ENCODE peak calls at places on chromosome 6, in six cellular contexts. O is stimulated activated naive CD4-positive, alpha-beta T cell; G is BE2C; S is transverse colon; W is AG08396; Z is omental fat pad. E is an unnamed sample.
A peak's percentile ranks its signal among the peaks of the same experiment; 100 is the strongest.

GRCh38 chr6:155054851-155055250 is 59.7 kb downstream of the TIAM2 start:
- DNase-seq in O (no peak), S (no peak), W (no peak), Z (no peak), G (no peak), E (peak; percentile 38)

GRCh38 chr6:91994787-91995186 is 1407.9 kb upstream of the MAP3K7 start:
- DNase-seq in O (no peak), W (no peak), S (no peak), Z (no peak), G (no peak), E (no peak)

GRCh38 chr6:158405933-158406332 is 93.7 kb downstream of the TULP4 start:
- DNase-seq in W (no peak), Z (no peak), S (no peak), O (no peak), G (no peak), E (no peak)

GRCh38 chr6:105850636-105851035 is 235.5 kb upstream of the PRDM1 start:
- DNase-seq in Z (no peak), O (no peak), S (no peak), G (no peak), W (no peak), E (no peak)

GRCh38 chr6:30819287-30819917 is 64.9 kb upstream of the DDR1 start:
- DNase-seq in S (no peak), W (no peak), Z (no peak), O (no peak), G (no peak), E (peak; percentile 87)

GRCh38 chr6:142280265-142280664 is 21.5 kb upstream of the ADGRG6 start:
- DNase-seq in G (no peak), W (no peak), O (no peak), S (no peak), Z (no peak), E (no peak)

GRCh38 chr6:34917626-34918285 is 28.7 kb downstream of the ANKS1A start:
- DNase-seq in O (no peak), Z (no peak), G (no peak), S (no peak), W (no peak), E (no peak)

GRCh38 chr6:15498640-15499039 is 164.2 kb downstream of the DTNBP1 start:
- DNase-seq in O (no peak), Z (peak; percentile 23), S (peak; percentile 9), G (no peak), W (no peak), E (peak; percentile 52)

GRCh38 chr6:116173928-116174327 is 48.0 kb upstream of the COL10A1 start:
- DNase-seq in W (no peak), S (no peak), G (no peak), O (no peak), Z (no peak), E (no peak)

GRCh38 chr6:38025431-38025830 is 205.9 kb downstream of the ZFAND3 start:
- DNase-seq in Z (no peak), S (no peak), G (no peak), O (no peak), W (no peak), E (peak; percentile 47)

GRCh38 chr6:90124904-90125510 is 171.6 kb downstream of the BACH2 start:
- DNase-seq in W (no peak), O (no peak), G (no peak), S (no peak), Z (no peak), E (no peak)

GRCh38 chr6:19472168-19472567 is 365.0 kb upstream of the ID4 start:
- DNase-seq in W (no peak), G (no peak), S (no peak), Z (no peak), O (no peak), E (peak; percentile 82)

GRCh38 chr6:14354919-14355572 is 237.5 kb downstream of the CD83 start:
- DNase-seq in G (no peak), O (no peak), Z (no peak), S (peak; percentile 32), W (peak; percentile 28), E (peak; percentile 90)

GRCh38 chr6:160790028-160790792 is 88.2 kb downstream of the PLG start:
- DNase-seq in G (no peak), O (no peak), W (no peak), S (no peak), Z (no peak), E (peak; percentile 21)

GRCh38 chr6:14125346-14125745 is 7.8 kb downstream of the CD83 start:
- DNase-seq in Z (no peak), S (no peak), O (no peak), G (no peak), W (no peak), E (no peak)

GRCh38 chr6:35489066-35489465 is 7.8 kb downstream of the TEAD3 start:
- DNase-seq in S (no peak), Z (no peak), O (no peak), W (no peak), G (no peak), E (no peak)

GRCh38 chr6:110181131-110182027 is 1.2 kb downstream of the CDC40 start:
- DNase-seq in Z (no peak), O (no peak), S (no peak), G (no peak), W (no peak), E (peak; percentile 58)

GRCh38 chr6:82842721-82843120 is 222.9 kb downstream of the UBE3D start:
- DNase-seq in S (no peak), W (peak; percentile 16), O (no peak), Z (no peak), G (no peak), E (peak; percentile 88)

GRCh38 chr6:20687494-20687893 is 153.2 kb downstream of the CDKAL1 start:
- DNase-seq in G (no peak), O (no peak), S (no peak), W (no peak), Z (no peak), E (no peak)

GRCh38 chr6:9408718-9409117 is 973.4 kb upstream of the SLC35B3 start:
- DNase-seq in G (no peak), S (no peak), Z (no peak), W (no peak), O (no peak), E (peak; percentile 34)

GRCh38 chr6:168834188-168834587 is 393.2 kb downstream of the SMOC2 start:
- DNase-seq in Z (no peak), W (no peak), S (no peak), G (no peak), O (no peak), E (no peak)

GRCh38 chr6:132456700-132457143 is 55.4 kb upstream of the MOXD1 start:
- DNase-seq in W (peak; percentile 15), G (peak; percentile 15), O (no peak), Z (no peak), S (peak; percentile 20), E (peak; percentile 73)

GRCh38 chr6:125346143-125346925 is 44.6 kb upstream of the HDDC2 start:
- DNase-seq in Z (no peak), S (peak; percentile 15), G (no peak), O (no peak), W (no peak), E (no peak)

GRCh38 chr6:3471286-3471685 is 14.4 kb upstream of the SLC22A23 start:
- DNase-seq in W (no peak), S (no peak), Z (no peak), O (no peak), G (no peak), E (no peak)

GRCh38 chr6:27757307-27757706 is 154.9 kb downstream of the OR2B2 start:
- DNase-seq in S (peak; percentile 70), Z (no peak), W (no peak), G (no peak), O (peak; percentile 14), E (peak; percentile 56)

GRCh38 chr6:98844244-98845161 is 10.1 kb downstream of the POU3F2 start:
- DNase-seq in G (no peak), O (no peak), Z (no peak), W (no peak), S (no peak), E (no peak)

GRCh38 chr6:19193624-19194023 is 643.5 kb upstream of the ID4 start:
- DNase-seq in O (no peak), G (no peak), S (no peak), W (no peak), Z (no peak), E (no peak)

GRCh38 chr6:71288228-71289038 is at the start of gene OGFRL1:
- DNase-seq in Z (peak; percentile 27), G (peak; percentile 86), W (peak; percentile 95), O (peak; percentile 20), S (peak; percentile 78), E (peak; percentile 92)

GRCh38 chr6:165055231-165055630 is 254.2 kb downstream of the C6orf118 start:
- DNase-seq in S (no peak), O (no peak), Z (no peak), W (no peak), G (no peak), E (peak; percentile 85)

GRCh38 chr6:135267085-135267484 is 86.0 kb downstream of the MYB start:
- DNase-seq in S (peak; percentile 59), O (no peak), G (no peak), Z (no peak), W (no peak), E (no peak)

GRCh38 chr6:167866642-167867041 is 39.9 kb downstream of the AFDN start:
- DNase-seq in S (no peak), G (no peak), W (no peak), O (no peak), Z (no peak), E (no peak)

GRCh38 chr6:147159536-147160374 is 44.5 kb upstream of the STXBP5 start:
- DNase-seq in G (no peak), Z (no peak), O (no peak), W (no peak), S (no peak), E (no peak)

GRCh38 chr6:16595514-16595913 is 165.7 kb downstream of the ATXN1 start:
- DNase-seq in Z (no peak), S (no peak), W (no peak), O (no peak), G (no peak), E (no peak)

GRCh38 chr6:44603044-44603686 is 215.7 kb downstream of the CDC5L start:
- DNase-seq in G (no peak), S (no peak), Z (no peak), W (no peak), O (no peak), E (no peak)

GRCh38 chr6:35718911-35719381 is 17.9 kb upstream of the ARMC12 start:
- DNase-seq in G (no peak), Z (no peak), S (no peak), O (no peak), W (no peak), E (no peak)